ENCODE peak calls at places on chromosome 20, in four cellular contexts. D is esophagus squamous epithelium, S is right atrium auricular region, F is stomach. C is an unnamed sample.

GRCh38 chr20:4445780-4446179 is 275.9 kb upstream of the PRND start:
- DNase-seq in D (no peak), S (no peak), F (no peak), C (no peak)

GRCh38 chr20:8964944-8965562 is 103.8 kb upstream of the PLCB4 start:
- DNase-seq in D (no peak), S (no peak), F (no peak), C (no peak)

GRCh38 chr20:1491891-1492642 is 847 bp upstream of the SIRPB2 start:
- DNase-seq in D (no peak), S (no peak), F (no peak), C (no peak)

GRCh38 chr20:17878069-17878911 is 90.3 kb downstream of the SNX5 start:
- DNase-seq in D (no peak), S (no peak), F (no peak), C (no peak)

GRCh38 chr20:4813076-4813838 is 91.5 kb downstream of the PRND start:
- DNase-seq in D (no peak), S (no peak), F (no peak), C (no peak)

GRCh38 chr20:50957798-50958732 is at the start of gene DPM1:
- DNase-seq in D (no peak), S (peak; percentile 90), F (peak; percentile 89), C (peak; percentile 93)

GRCh38 chr20:50580016-50580747 is 70.0 kb downstream of the PTPN1 start:
- DNase-seq in D (no peak), S (peak; percentile 74), F (peak; percentile 64), C (peak; percentile 62)

GRCh38 chr20:56646599-56646998 is 17.5 kb downstream of the TFAP2C start:
- DNase-seq in D (no peak), S (no peak), F (no peak), C (no peak)

GRCh38 chr20:62062661-62063600 is 2.8 kb downstream of the TAF4 start:
- DNase-seq in D (no peak), S (no peak), F (no peak), C (no peak)

GRCh38 chr20:41573955-41574354 is 44.2 kb downstream of the CHD6 start:
- DNase-seq in D (no peak), S (no peak), F (no peak), C (peak; percentile 9)

GRCh38 chr20:18443841-18444240 is 23.0 kb downstream of the DZANK1 start:
- DNase-seq in D (no peak), S (no peak), F (no peak), C (no peak)

GRCh38 chr20:47857994-47858557 is 72.8 kb upstream of the SULF2 start:
- DNase-seq in D (no peak), S (peak; percentile 64), F (no peak), C (peak; percentile 47)

GRCh38 chr20:35625584-35626385 is 10.2 kb downstream of the SPAG4 start:
- DNase-seq in D (no peak), S (no peak), F (no peak), C (no peak)

DNA sequence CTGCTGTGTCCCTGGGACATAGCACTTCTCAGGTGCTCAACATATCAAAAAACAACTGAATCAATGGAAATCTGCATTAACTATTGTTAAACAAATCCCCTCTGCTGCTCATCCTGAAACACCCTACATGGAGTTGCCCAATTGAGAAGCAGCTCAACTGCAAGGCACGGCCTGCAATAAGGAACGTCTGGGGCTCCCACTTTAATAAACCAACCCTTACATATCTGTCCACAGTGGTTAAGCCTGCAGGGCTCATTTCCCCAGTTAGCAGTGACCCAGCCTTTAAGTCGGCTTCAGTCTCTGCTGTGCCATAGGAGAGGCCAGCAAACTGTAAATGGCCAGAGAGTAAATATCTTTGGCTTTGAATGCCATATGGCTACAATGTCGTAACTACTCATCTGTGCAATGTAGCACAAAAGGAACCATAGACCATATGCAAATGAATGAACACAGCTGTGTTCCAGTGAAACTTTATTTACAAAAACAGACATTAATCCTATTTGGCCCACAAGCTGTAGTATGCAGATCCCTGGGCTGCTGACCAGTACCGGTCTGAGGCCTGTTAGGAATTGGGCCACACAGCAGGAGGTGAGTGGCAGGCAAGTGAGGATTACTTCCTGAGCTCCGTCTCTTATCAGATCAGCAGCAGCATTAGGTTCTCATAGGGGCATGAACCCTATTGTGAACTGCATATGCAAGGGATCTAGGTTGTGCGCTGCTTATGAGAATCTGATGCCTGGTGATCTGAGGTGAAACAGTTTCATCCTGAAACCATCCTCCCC is 522.8 kb upstream of the CDH4 start:
- DNase-seq in D (no peak), S (no peak), F (no peak), C (no peak)
- H3K4me3 ChIP-seq in D (no peak overlapping the region), S (no peak overlapping the region), F (no peak overlapping the region), C (no peak overlapping the region)

GRCh38 chr20:10469599-10469998 is 34.5 kb downstream of the SLX4IP start:
- DNase-seq in D (no peak), S (peak; percentile 66), F (no peak), C (peak; percentile 62)

GRCh38 chr20:10466855-10467254 is 31.8 kb downstream of the SLX4IP start:
- DNase-seq in D (no peak), S (no peak), F (no peak), C (no peak)

GRCh38 chr20:10467985-10468845 is 33.1 kb downstream of the SLX4IP start:
- DNase-seq in D (no peak), S (no peak), F (no peak), C (no peak)

GRCh38 chr20:10463622-10464021 is 28.5 kb downstream of the SLX4IP start:
- DNase-seq in D (no peak), S (no peak), F (no peak), C (no peak)

DNA sequence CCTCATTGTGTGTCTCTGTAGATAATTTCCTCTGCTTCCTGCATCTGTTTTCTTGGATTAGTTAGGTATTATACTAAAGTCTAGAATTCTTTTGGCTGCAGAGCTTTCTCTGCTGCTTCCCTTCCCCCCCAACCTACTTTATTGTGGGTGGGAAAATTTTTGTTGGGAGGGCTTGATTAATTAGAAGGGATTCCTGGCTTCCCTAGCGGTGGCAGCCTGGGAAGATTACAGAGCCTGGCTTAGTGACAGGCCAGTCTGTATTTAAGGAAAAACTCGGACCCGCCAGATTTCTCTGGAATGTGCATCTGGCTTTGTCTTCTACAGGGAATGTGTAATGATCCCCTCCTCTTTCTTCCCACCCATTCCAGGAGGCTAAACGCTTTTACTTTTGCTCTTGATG is 31.2 kb downstream of the SLX4IP start:
- DNase-seq in D (no peak), S (no peak), F (no peak), C (peak; percentile 58)
- H3K27ac ChIP-seq in D (peak overlapping the region; percentile 48), S (peak overlapping the region; percentile 54), F (peak overlapping the region; percentile 31), C (no peak overlapping the region)

GRCh38 chr20:49283176-49283702 is 5.4 kb upstream of the ZNFX1 start:
- DNase-seq in D (no peak), S (no peak), F (no peak), C (no peak)
- H3K4me1 ChIP-seq in D (peaks cover 47% of the 10 kb centered on the region), S (no peaks in the 10 kb centered on the region), F (peaks cover 40% of the 10 kb centered on the region), C (peaks cover 21% of the 10 kb centered on the region)

GRCh38 chr20:63741676-63742380 is 2.3 kb downstream of the SLC2A4RG start:
- DNase-seq in D (no peak), S (no peak), F (no peak), C (no peak)

GRCh38 chr20:63740070-63740500 is 509 bp downstream of the SLC2A4RG start:
- DNase-seq in D (no peak), S (no peak), F (no peak), C (peak; percentile 64)

GRCh38 chr20:63739129-63740069 is at the start of gene SLC2A4RG:
- DNase-seq in D (no peak), S (no peak), F (peak; percentile 84), C (peak; percentile 83)

GRCh38 chr20:63741354-63741675 is 1.7 kb downstream of the SLC2A4RG start:
- DNase-seq in D (no peak), S (no peak), F (no peak), C (no peak)

GRCh38 chr20:63740501-63741353 is 1.2 kb downstream of the SLC2A4RG start:
- DNase-seq in D (no peak), S (peak; percentile 95), F (peak; percentile 95), C (peak; percentile 94)
- H3K4me3 ChIP-seq in D (peak overlapping the region; percentile 57), S (peak overlapping the region; percentile 70), F (peak overlapping the region; percentile 65), C (peak overlapping the region; percentile 67)

GRCh38 chr20:31835977-31836852 is 9.2 kb downstream of the FOXS1 start:
- DNase-seq in D (no peak), S (peak; percentile 91), F (peak; percentile 65), C (no peak)
- H3K27ac ChIP-seq in D (no peak overlapping the region), S (peak overlapping the region; percentile 33), F (peak overlapping the region; percentile 46), C (no peak overlapping the region)

DNA sequence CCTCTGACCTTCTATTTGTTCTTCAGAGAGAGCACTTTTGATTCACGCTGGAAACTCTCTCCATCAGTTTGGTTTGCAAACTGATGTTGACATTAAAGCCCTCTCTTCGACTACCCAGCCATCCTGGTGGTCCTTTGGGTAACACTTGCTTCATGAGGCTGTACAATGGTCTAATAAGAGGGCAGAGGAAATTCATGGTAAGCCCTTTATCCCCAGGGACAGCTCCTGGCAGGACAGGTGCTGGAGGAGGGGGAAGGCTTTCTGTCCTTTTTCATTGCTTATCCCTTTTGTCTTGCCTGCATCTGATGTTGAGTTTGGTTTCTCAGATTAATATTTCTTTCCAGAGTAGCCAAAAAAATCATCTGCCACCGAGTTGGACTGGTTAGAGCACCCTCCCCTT is 52.1 kb upstream of the CD93 start:
- DNase-seq in D (no peak), S (no peak), F (no peak), C (no peak)
- H3K4me1 ChIP-seq in D (peaks cover 52% of the 10 kb centered on the region), S (no peaks in the 10 kb centered on the region), F (peaks cover 6% of the 10 kb centered on the region), C (peaks cover 4% of the 10 kb centered on the region)

GRCh38 chr20:32681175-32682084 is 7.7 kb upstream of the C20orf203 start:
- DNase-seq in D (no peak), S (no peak), F (no peak), C (peak; percentile 25)
- H3K4me3 ChIP-seq in D (no peak overlapping the region), S (no peak overlapping the region), F (no peak overlapping the region), C (no peak overlapping the region)

GRCh38 chr20:45059022-45059728 is 41.8 kb downstream of the KCNS1 start:
- DNase-seq in D (no peak), S (no peak), F (no peak), C (no peak)
- H3K27ac ChIP-seq in D (no peak overlapping the region), S (no peak overlapping the region), F (no peak overlapping the region), C (no peak overlapping the region)

GRCh38 chr20:19890358-19891117 is 126.6 kb upstream of the NAA20 start:
- DNase-seq in D (no peak), S (no peak), F (no peak), C (no peak)
- H3K4me1 ChIP-seq in D (peaks cover 46% of the 10 kb centered on the region), S (no peaks in the 10 kb centered on the region), F (peaks cover 29% of the 10 kb centered on the region), C (peaks cover 27% of the 10 kb centered on the region)